ENCODE peak calls at places on chromosomes 6 and 20, in eight cellular contexts. V, P, T, M, Z, K, X and Q are unnamed samples.

GRCh38 chr20:44010162-44010704 is 95.6 kb downstream of the TOX2 start:
- DNase-seq in K (no peak), T (no peak), P (peak), X (no peak), M (no peak), V (no peak), Z (no peak), Q (no peak)

GRCh38 chr6:110813813-110814487 is 1.3 kb downstream of the CDK19 start:
- DNase-seq in P (no peak), T (no peak), V (no peak), K (no peak), M (peak), Z (no peak), X (no peak), Q (no peak)

GRCh38 chr6:75306074-75306473 is 21.5 kb upstream of the TMEM30A start:
- DNase-seq in K (no peak), Z (no peak), X (no peak), P (no peak), V (no peak), M (no peak), T (no peak), Q (no peak)

GRCh38 chr20:62327726-62328495 is 25.1 kb downstream of the ADRM1 start:
- DNase-seq in T (no peak), M (no peak), V (no peak), X (no peak), Z (no peak), K (no peak), P (no peak), Q (no peak)

GRCh38 chr6:26441977-26442376 is 1.7 kb downstream of the BTN3A3 start:
- DNase-seq in M (no peak), T (no peak), X (no peak), Z (no peak), V (no peak), K (no peak), P (no peak), Q (no peak)

GRCh38 chr20:48723308-48724264 is 104.2 kb downstream of the PREX1 start:
- DNase-seq in M (no peak), Z (no peak), X (no peak), P (no peak), T (no peak), K (no peak), V (peak), Q (peak)

GRCh38 chr6:3766219-3766618 is 14.7 kb upstream of the PXDC1 start:
- DNase-seq in P (no peak), K (no peak), V (no peak), X (no peak), T (no peak), Z (no peak), M (no peak), Q (no peak)

GRCh38 chr6:38058022-38058421 is 238.5 kb downstream of the ZFAND3 start:
- DNase-seq in K (no peak), T (peak), Z (no peak), P (no peak), M (no peak), X (peak), V (no peak), Q (no peak)

GRCh38 chr6:15479761-15480160 is 183.1 kb downstream of the DTNBP1 start:
- DNase-seq in P (no peak), X (no peak), V (no peak), T (no peak), K (no peak), M (no peak), Z (no peak), Q (no peak)

GRCh38 chr6:39938773-39939381 is 4.6 kb upstream of the MOCS1 start:
- DNase-seq in P (no peak), M (no peak), T (no peak), K (no peak), Z (no peak), X (no peak), V (no peak), Q (no peak)

GRCh38 chr20:56207656-56208055 is 40.9 kb upstream of the MC3R start:
- DNase-seq in T (no peak), Z (no peak), X (no peak), K (no peak), M (no peak), P (no peak), V (no peak), Q (no peak)

GRCh38 chr6:87700729-87701675 is 1.0 kb downstream of the AKIRIN2 start:
- DNase-seq in Z (no peak), X (no peak), V (peak), M (peak), P (peak), K (peak), T (peak), Q (no peak)

GRCh38 chr20:6360766-6361165 is 237.9 kb upstream of the FERMT1 start:
- DNase-seq in X (no peak), K (no peak), T (no peak), Z (no peak), P (no peak), V (no peak), M (no peak), Q (no peak)

GRCh38 chr6:111730835-111731234 is 125.2 kb upstream of the TRAF3IP2 start:
- DNase-seq in T (no peak), Z (no peak), X (no peak), P (no peak), K (no peak), V (no peak), M (no peak), Q (no peak)

GRCh38 chr6:89433637-89434499 is 916 bp downstream of the ANKRD6 start:
- DNase-seq in Z (no peak), X (no peak), M (no peak), T (no peak), K (peak), V (peak), P (no peak), Q (no peak)

GRCh38 chr6:168133186-168133585 is 54.2 kb upstream of the FRMD1 start:
- DNase-seq in Z (no peak), T (no peak), V (no peak), M (no peak), K (no peak), X (peak), P (no peak), Q (no peak)

GRCh38 chr20:41655966-41656685 is 37.9 kb upstream of the CHD6 start:
- DNase-seq in T (no peak), X (no peak), V (no peak), Z (no peak), P (peak), M (no peak), K (no peak), Q (no peak)

GRCh38 chr6:77463881-77464867 is 883 bp upstream of the HTR1B start:
- DNase-seq in M (no peak), V (no peak), Z (no peak), K (no peak), T (no peak), X (no peak), P (no peak), Q (no peak)

GRCh38 chr6:116229287-116229913 is 24.5 kb downstream of the TSPYL4 start:
- DNase-seq in K (no peak), M (no peak), X (peak), P (no peak), Z (no peak), T (no peak), V (peak), Q (peak)

GRCh38 chr6:4459032-4459431 is 317.2 kb upstream of the CDYL start:
- DNase-seq in M (peak), X (peak), V (no peak), P (no peak), T (no peak), Z (no peak), K (no peak), Q (no peak)

GRCh38 chr6:41878961-41879405 is 16.2 kb downstream of the USP49 start:
- DNase-seq in X (peak), K (no peak), T (no peak), M (no peak), V (no peak), Z (no peak), P (no peak), Q (no peak)

GRCh38 chr6:83359638-83360037 is 71.2 kb downstream of the ME1 start:
- DNase-seq in X (no peak), Z (no peak), P (no peak), V (no peak), K (no peak), T (no peak), M (no peak), Q (no peak)

GRCh38 chr6:1562171-1562955 is 47.4 kb upstream of the FOXC1 start:
- DNase-seq in P (no peak), M (no peak), K (no peak), V (no peak), X (no peak), T (no peak), Z (no peak), Q (no peak)

GRCh38 chr6:31477521-31477920 is 20.4 kb upstream of the MICB start:
- DNase-seq in K (no peak), V (no peak), T (no peak), M (no peak), Z (no peak), X (no peak), P (no peak), Q (no peak)

GRCh38 chr20:43731469-43731868 is 4.7 kb upstream of the GTSF1L start:
- DNase-seq in M (no peak), K (no peak), P (no peak), T (no peak), V (no peak), Z (no peak), X (no peak), Q (no peak)

GRCh38 chr20:10519361-10520048 is 84.4 kb downstream of the SLX4IP start:
- DNase-seq in M (no peak), Z (no peak), X (no peak), T (no peak), V (no peak), K (no peak), P (no peak), Q (no peak)

GRCh38 chr6:67680297-67680932 is 954.7 kb upstream of the ADGRB3 start:
- DNase-seq in V (no peak), X (no peak), K (no peak), T (no peak), M (no peak), Z (peak), P (no peak), Q (no peak)

GRCh38 chr6:119327810-119328209 is 21.8 kb downstream of the MAN1A1 start:
- DNase-seq in Z (no peak), K (no peak), P (no peak), M (no peak), X (no peak), T (no peak), V (no peak), Q (no peak)

GRCh38 chr6:83113258-83113657 is 45.8 kb downstream of the DOP1A start:
- DNase-seq in T (no peak), X (no peak), P (no peak), M (no peak), K (no peak), V (no peak), Z (no peak), Q (no peak)

GRCh38 chr6:91464718-91465117 is 877.8 kb upstream of the MAP3K7 start:
- DNase-seq in Z (no peak), X (no peak), M (no peak), K (no peak), V (no peak), T (no peak), P (no peak), Q (no peak)

GRCh38 chr6:56955171-56956155 is 556 bp downstream of the BEND6 start:
- DNase-seq in T (peak), M (peak), K (peak), V (peak), Z (peak), X (peak), P (peak), Q (peak)

GRCh38 chr6:70377372-70377771 is 35.9 kb upstream of the FAM135A start:
- DNase-seq in T (no peak), M (no peak), X (no peak), Z (no peak), V (no peak), K (no peak), P (no peak), Q (no peak)

GRCh38 chr6:28399370-28400121 is at the start of gene ZSCAN12:
- DNase-seq in V (peak), M (peak), T (peak), K (peak), P (peak), X (peak), Z (no peak), Q (peak)